ENCODE peak calls at places on chromosomes 6 and 20, in six cellular contexts. T is heart left ventricle; X is IMR-90; K is effector memory CD8-positive, alpha-beta T cell; O is PC-3; V is transverse colon. H is an unnamed sample.
A peak's percentile ranks its signal among the peaks of the same experiment; 100 is the strongest.

GRCh38 chr6:161038229-161039003 is 46.8 kb downstream of the MAP3K4 start:
- DNase-seq in T (peak; percentile 47), X (peak; percentile 96), K (no peak), O (peak; percentile 93), V (peak; percentile 24), H (peak; percentile 48)

GRCh38 chr6:17086469-17086868 is 15.4 kb upstream of the STMND1 start:
- DNase-seq in T (peak; percentile 46), X (peak; percentile 83), K (peak; percentile 15), O (peak; percentile 93), V (peak; percentile 40), H (peak; percentile 73)

GRCh38 chr20:14189794-14190402 is 147.5 kb downstream of the FLRT3 start:
- DNase-seq in T (no peak), X (peak; percentile 62), K (no peak), O (peak; percentile 74), V (no peak), H (no peak)

GRCh38 chr20:59006864-59007757 is at the start of gene CTSZ:
- DNase-seq in T (peak; percentile 79), X (no peak), K (no peak), O (peak; percentile 54), V (peak; percentile 88), H (peak; percentile 91)

GRCh38 chr6:47780510-47781356 is 1.1 kb upstream of the OPN5 start:
- DNase-seq in T (peak; percentile 14), X (peak; percentile 73), K (peak; percentile 12), O (peak; percentile 89), V (peak; percentile 22), H (peak; percentile 59)

GRCh38 chr20:34049389-34049788 is 55.7 kb downstream of the RALY start:
- DNase-seq in T (no peak), X (no peak), K (no peak), O (no peak), V (no peak), H (no peak)

GRCh38 chr6:26155066-26155925 is 68.1 kb downstream of the HFE start:
- DNase-seq in T (peak; percentile 53), X (no peak), K (no peak), O (peak; percentile 54), V (peak; percentile 52), H (no peak)

GRCh38 chr6:85049282-85049681 is 284.9 kb upstream of the TBX18 start:
- DNase-seq in T (no peak), X (no peak), K (no peak), O (peak; percentile 47), V (no peak), H (no peak)

GRCh38 chr6:163572612-163573011 is 158.1 kb downstream of the QKI start:
- DNase-seq in T (no peak), X (peak; percentile 21), K (no peak), O (no peak), V (no peak), H (no peak)

GRCh38 chr20:16580127-16580526 is 6.9 kb upstream of the KIF16B start:
- DNase-seq in T (no peak), X (peak; percentile 77), K (no peak), O (peak; percentile 93), V (no peak), H (peak; percentile 57)

GRCh38 chr20:63854766-63855362 is 6.4 kb upstream of the ABHD16B start:
- DNase-seq in T (peak; percentile 73), X (no peak), K (no peak), O (no peak), V (no peak), H (peak; percentile 57)

GRCh38 chr6:89216411-89216810 is 747 bp downstream of the GABRR1 start:
- DNase-seq in T (no peak), X (no peak), K (no peak), O (no peak), V (no peak), H (no peak)

GRCh38 chr20:24634855-24635254 is 165.4 kb downstream of the SYNDIG1 start:
- DNase-seq in T (no peak), X (peak; percentile 94), K (no peak), O (peak; percentile 73), V (no peak), H (peak; percentile 92)

GRCh38 chr6:62764841-62765240 is 446.4 kb upstream of the FKBP1C start:
- DNase-seq in T (no peak), X (no peak), K (no peak), O (no peak), V (no peak), H (no peak)

GRCh38 chr6:147855823-147856222 is 347.3 kb downstream of the SAMD5 start:
- DNase-seq in T (no peak), X (peak; percentile 36), K (no peak), O (no peak), V (no peak), H (no peak)

GRCh38 chr6:119183457-119183856 is 105.0 kb upstream of the FAM184A start:
- DNase-seq in T (no peak), X (no peak), K (no peak), O (no peak), V (no peak), H (no peak)

GRCh38 chr20:1998715-1999114 is 4.9 kb upstream of the PDYN start:
- DNase-seq in T (no peak), X (no peak), K (no peak), O (no peak), V (no peak), H (no peak)

GRCh38 chr20:45456632-45457031 is 12.9 kb upstream of the WFDC2 start:
- DNase-seq in T (no peak), X (no peak), K (no peak), O (peak; percentile 63), V (peak; percentile 71), H (no peak)